ENCODE peak calls at places on chromosomes 3 and 15, in nine cellular contexts. J is AG09319, O is psoas muscle, S is NB4, L is K562, W is coronary artery, Y is GM20000, H is heart right ventricle, Q is GM10248. E is an unnamed sample.

GRCh38 chr3:184760337-184761119 is 48.7 kb upstream of the MAGEF1 start:
- DNase-seq in J (no peak), O (no peak), S (no peak), L (no peak), W (no peak), Y (no peak), H (no peak), Q (no peak), E (no peak)

GRCh38 chr3:109731639-109732473 is 394.5 kb upstream of the DPPA4 start:
- DNase-seq in J (peak), O (no peak), S (peak), L (peak), W (no peak), Y (peak), H (no peak), Q (peak), E (no peak)

GRCh38 chr3:184525337-184526157 is 36.0 kb upstream of the EPHB3 start:
- DNase-seq in J (no peak), O (no peak), S (no peak), L (no peak), W (no peak), Y (peak), H (no peak), Q (no peak), E (no peak)

GRCh38 chr3:162195147-162195546 is 698.5 kb downstream of the OTOL1 start:
- DNase-seq in J (no peak), O (no peak), S (no peak), L (no peak), W (no peak), Y (no peak), H (no peak), Q (no peak), E (no peak)

GRCh38 chr3:102034639-102035038 is 185.3 kb downstream of the NFKBIZ start:
- DNase-seq in J (no peak), O (no peak), S (no peak), L (no peak), W (no peak), Y (no peak), H (no peak), Q (peak), E (no peak)

GRCh38 chr3:57142335-57142734 is 22.8 kb downstream of the IL17RD start:
- DNase-seq in J (no peak), O (no peak), S (no peak), L (no peak), W (peak), Y (no peak), H (no peak), Q (no peak), E (no peak)

GRCh38 chr15:85865070-85865684 is 70.5 kb upstream of the KLHL25 start:
- DNase-seq in J (no peak), O (peak), S (peak), L (peak), W (no peak), Y (peak), H (peak), Q (peak), E (peak)

GRCh38 chr15:53307952-53308624 is 451.4 kb downstream of the WDR72 start:
- DNase-seq in J (no peak), O (no peak), S (no peak), L (no peak), W (no peak), Y (no peak), H (no peak), Q (no peak), E (no peak)

GRCh38 chr3:62445267-62445666 is 71.9 kb upstream of the FEZF2 start:
- DNase-seq in J (no peak), O (no peak), S (peak), L (no peak), W (no peak), Y (no peak), H (no peak), Q (no peak), E (no peak)

GRCh38 chr3:107796786-107797185 is 274.0 kb downstream of the BBX start:
- DNase-seq in J (peak), O (no peak), S (peak), L (peak), W (no peak), Y (no peak), H (no peak), Q (no peak), E (no peak)

GRCh38 chr3:33145901-33146580 is 32.2 kb downstream of the CRTAP start:
- DNase-seq in J (no peak), O (no peak), S (no peak), L (no peak), W (no peak), Y (no peak), H (no peak), Q (no peak), E (no peak)

GRCh38 chr3:45135959-45136358 is 10.2 kb downstream of the CDCP1 start:
- DNase-seq in J (no peak), O (no peak), S (no peak), L (peak), W (no peak), Y (no peak), H (no peak), Q (no peak), E (no peak)

GRCh38 chr3:40657623-40658022 is 132.9 kb downstream of the ZNF621 start:
- DNase-seq in J (no peak), O (no peak), S (no peak), L (no peak), W (no peak), Y (no peak), H (no peak), Q (no peak), E (no peak)

GRCh38 chr15:61750271-61751084 is 309.8 kb downstream of the VPS13C start:
- DNase-seq in J (no peak), O (no peak), S (no peak), L (no peak), W (no peak), Y (no peak), H (no peak), Q (no peak), E (no peak)

GRCh38 chr3:43159496-43160255 is 53.8 kb upstream of the POMGNT2 start:
- DNase-seq in J (no peak), O (no peak), S (no peak), L (no peak), W (no peak), Y (no peak), H (no peak), Q (no peak), E (no peak)

GRCh38 chr3:43162573-43163084 is 56.8 kb upstream of the POMGNT2 start:
- DNase-seq in J (no peak), O (no peak), S (no peak), L (no peak), W (no peak), Y (no peak), H (no peak), Q (no peak), E (no peak)

GRCh38 chr3:43160664-43161063 is 54.8 kb upstream of the POMGNT2 start:
- DNase-seq in J (no peak), O (no peak), S (no peak), L (no peak), W (no peak), Y (no peak), H (no peak), Q (no peak), E (no peak)

GRCh38 chr3:43163895-43164493 is 58.1 kb upstream of the POMGNT2 start:
- DNase-seq in J (no peak), O (no peak), S (no peak), L (no peak), W (no peak), Y (no peak), H (no peak), Q (no peak), E (no peak)

DNA sequence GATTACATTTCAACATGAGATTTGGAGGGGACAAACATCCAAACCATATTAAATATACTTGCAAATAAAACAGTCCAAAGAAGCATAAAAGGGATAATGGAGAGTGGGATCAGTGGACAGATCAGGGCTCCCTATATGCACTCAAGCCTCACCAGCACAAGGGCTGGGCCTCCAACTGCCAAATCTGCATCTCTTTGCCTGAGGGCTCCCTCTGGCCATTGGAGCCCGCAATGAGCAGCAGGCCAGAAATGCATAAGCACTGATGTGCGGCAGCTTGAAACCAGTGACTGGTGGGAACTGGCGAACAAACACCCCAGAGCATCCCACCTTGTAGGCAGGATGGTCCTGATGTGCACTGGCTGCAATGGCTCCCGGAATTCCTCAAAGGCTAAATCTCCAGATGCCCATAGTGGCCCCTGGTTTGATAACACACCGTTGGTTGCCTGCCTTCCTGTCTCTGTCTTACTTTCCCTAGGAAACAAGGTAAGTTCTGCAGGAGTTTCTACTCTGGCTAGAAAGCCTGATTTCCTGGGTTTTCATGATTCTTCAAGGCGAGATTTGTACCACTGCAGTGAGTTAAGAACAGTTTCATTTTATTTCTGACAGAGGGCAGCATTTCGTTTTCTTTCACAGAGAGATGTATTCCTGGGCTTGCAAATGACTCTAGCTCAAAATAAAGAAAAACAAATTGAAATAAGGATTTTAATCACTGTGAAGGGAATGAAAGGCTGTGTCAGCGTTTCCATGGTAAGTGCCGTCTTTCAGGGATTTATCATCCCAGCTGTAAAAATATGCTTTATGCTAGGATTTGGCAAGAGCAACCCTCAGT is 56.0 kb upstream of the POMGNT2 start:
- DNase-seq in J (no peak), O (no peak), S (peak), L (peak), W (no peak), Y (no peak), H (no peak), Q (no peak), E (no peak)
- TF ChIP-seq CTCF in J (peak), O (peak), S (peak), L (peak), W (no peak), Y (no peak), H (peak), Q (peak), E (peak)

DNA sequence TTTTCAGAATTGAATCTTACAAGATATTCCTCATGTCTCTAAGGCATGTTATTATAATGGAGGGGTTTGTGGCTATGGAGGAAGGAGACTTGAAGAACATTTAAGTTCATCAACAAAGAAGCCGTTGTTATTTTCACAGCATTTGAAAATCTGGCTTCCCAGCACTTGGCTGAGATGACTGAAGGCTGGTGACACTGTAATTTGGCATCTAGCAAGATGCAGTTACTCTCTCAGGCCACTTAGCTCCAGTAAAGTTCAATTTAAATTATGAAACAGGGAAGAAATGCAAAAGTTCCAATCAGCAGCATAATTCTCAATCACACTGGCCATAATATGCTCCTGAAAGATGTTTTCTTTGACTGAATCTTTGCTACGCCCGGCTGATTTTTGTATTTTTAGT is 139.4 kb upstream of the NUDT16 start:
- DNase-seq in J (no peak), O (no peak), S (no peak), L (no peak), W (no peak), Y (no peak), H (no peak), Q (no peak), E (no peak)
- TF ChIP-seq CTCF in J (no peak), O (no peak), S (no peak), L (no peak), W (peak), Y (no peak), H (peak), Q (no peak), E (no peak)

DNA sequence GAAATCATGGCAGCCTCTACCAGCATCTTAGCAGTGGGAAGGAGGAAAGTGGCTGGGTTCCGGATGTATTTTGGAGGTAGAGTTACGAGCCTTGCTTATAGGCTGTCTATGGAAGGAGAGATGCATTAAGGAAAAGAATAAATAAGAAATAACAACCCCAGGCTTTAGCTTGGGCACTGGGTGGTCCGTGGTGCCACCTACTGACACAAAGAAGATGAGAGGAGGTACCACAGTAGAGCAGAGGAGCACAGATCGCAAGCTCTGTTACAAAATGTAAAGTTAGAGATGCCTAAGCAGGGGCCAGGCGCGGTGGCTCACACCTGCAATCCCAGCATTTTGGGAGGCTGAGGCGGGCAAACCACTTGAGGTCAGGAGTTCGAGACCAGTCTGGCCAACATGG is 74.8 kb downstream of the TMEM39A start:
- DNase-seq in J (no peak), O (no peak), S (no peak), L (peak), W (no peak), Y (no peak), H (no peak), Q (no peak), E (no peak)
- TF ChIP-seq CTCF in J (peak), O (no peak), S (no peak), L (peak), W (no peak), Y (no peak), H (peak), Q (no peak), E (peak)

DNA sequence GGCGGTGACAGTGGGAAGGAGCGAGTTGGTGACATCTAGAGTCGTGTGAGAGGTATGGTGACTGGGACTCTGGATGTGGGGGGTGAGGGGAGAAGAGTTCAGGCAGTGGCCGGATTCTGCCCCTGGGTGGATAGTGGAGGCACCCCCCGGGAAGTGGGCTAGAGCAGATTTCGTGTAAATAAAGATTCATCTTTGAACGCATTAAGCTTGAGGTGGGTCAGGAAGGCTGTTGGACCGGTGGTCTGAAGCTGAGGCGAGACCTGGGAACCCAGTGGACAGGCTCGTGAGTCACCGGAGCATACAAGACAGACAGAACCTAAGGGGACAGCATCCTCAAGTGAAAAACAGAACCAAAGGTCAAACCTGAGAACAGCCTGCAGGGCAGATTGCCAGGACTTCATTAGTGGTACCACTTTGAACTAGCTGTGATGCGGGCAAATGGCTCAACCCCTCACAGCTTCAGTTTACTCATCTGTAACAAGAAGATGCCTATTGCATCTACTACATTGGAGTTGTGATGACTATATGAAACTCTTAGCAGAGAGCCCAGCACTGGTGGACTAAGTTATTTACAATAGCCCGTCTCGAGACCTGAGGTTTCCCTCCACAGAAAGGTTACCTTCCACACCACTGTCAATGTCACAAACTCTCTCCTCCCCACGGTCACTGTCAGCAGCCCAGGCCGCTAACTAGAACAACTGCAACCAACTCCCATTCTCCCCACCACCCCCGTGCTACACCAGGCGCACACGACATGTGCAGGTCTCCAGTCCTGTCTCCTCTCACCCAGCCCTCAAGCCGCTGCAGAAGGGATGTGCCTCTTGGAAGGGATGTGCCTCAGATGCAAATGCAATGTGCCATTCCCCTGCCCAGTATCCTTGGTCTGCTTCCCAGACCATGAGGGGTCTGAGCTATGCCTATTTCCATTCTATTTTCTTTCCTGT is 901 bp upstream of the CLN6 start:
- DNase-seq in J (no peak), O (no peak), S (peak), L (peak), W (no peak), Y (no peak), H (no peak), Q (no peak), E (no peak)
- TF ChIP-seq CTCF in J (no peak), O (no peak), S (no peak), L (peak), W (no peak), Y (no peak), H (no peak), Q (no peak), E (no peak)

DNA sequence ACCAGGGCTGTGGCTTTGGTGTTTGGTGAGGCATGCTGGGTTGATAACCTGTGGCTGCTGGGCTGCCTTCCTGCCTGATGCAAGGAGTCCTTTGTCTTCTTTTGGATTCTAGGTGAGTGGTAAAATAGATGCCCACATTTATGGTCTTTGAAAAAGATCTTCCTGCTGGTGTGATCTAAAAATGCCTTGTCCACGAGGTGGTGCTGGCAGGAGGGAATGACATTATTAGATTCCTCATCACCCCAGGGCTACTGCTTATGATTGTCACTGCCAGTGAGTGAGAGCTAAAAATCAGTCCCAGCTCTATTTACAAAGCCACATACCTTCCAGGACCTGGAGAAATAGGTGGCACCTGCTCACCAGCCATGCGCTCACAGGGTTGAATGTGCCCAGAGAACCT is 355.5 kb upstream of the ROPN1 start:
- DNase-seq in J (no peak), O (no peak), S (peak), L (no peak), W (no peak), Y (no peak), H (no peak), Q (no peak), E (no peak)
- TF ChIP-seq CTCF in J (no peak), O (no peak), S (no peak), L (no peak), W (no peak), Y (no peak), H (peak), Q (no peak), E (no peak)